ENCODE peak calls at places on chromosome X, in nine cellular contexts. R is GM12865, Z is body of pancreas, M is astrocyte of the spinal cord, V is B cell, L is A549, X is AG09319, H is lower leg skin, D is endothelial cell. A is an unnamed sample.

GRCh38 chrX:151177141-151178027 is 1.0 kb downstream of the GPR50 start:
- DNase-seq in R (no peak), Z (no peak), M (no peak), V (no peak), L (no peak), X (no peak), H (no peak), D (peak; percentile 37), A (peak; percentile 84)

GRCh38 chrX:68669094-68669830 is 21.8 kb downstream of the STARD8 start:
- DNase-seq in R (no peak), Z (no peak), M (peak; percentile 53), V (no peak), L (no peak), X (no peak), H (no peak), D (no peak), A (no peak)

GRCh38 chrX:79117078-79117477 is 27.4 kb upstream of the GPR174 start:
- DNase-seq in R (peak; percentile 41), Z (no peak), M (no peak), V (no peak), L (no peak), X (no peak), H (no peak), D (no peak), A (no peak)

GRCh38 chrX:50614460-50614859 is 143.8 kb upstream of the DGKK start:
- DNase-seq in R (no peak), Z (no peak), M (no peak), V (no peak), L (no peak), X (no peak), H (no peak), D (no peak), A (no peak)

GRCh38 chrX:153887385-153887784 is 1.4 kb upstream of the L1CAM start:
- DNase-seq in R (no peak), Z (no peak), M (no peak), V (no peak), L (no peak), X (no peak), H (no peak), D (no peak), A (no peak)

GRCh38 chrX:13223868-13224555 is 95.8 kb downstream of the ATXN3L start:
- DNase-seq in R (no peak), Z (peak; percentile 25), M (peak; percentile 90), V (no peak), L (peak; percentile 64), X (peak; percentile 15), H (no peak), D (no peak), A (no peak)

GRCh38 chrX:13386092-13386491 is 66.2 kb upstream of the ATXN3L start:
- DNase-seq in R (no peak), Z (no peak), M (no peak), V (no peak), L (no peak), X (no peak), H (no peak), D (no peak), A (no peak)

GRCh38 chrX:84712621-84713020 is 210.4 kb upstream of the HDX start:
- DNase-seq in R (no peak), Z (no peak), M (no peak), V (no peak), L (no peak), X (no peak), H (no peak), D (no peak), A (no peak)

GRCh38 chrX:85004255-85004654 is 578 bp downstream of the APOOL start:
- DNase-seq in R (no peak), Z (no peak), M (peak; percentile 23), V (no peak), L (no peak), X (no peak), H (no peak), D (no peak), A (no peak)

GRCh38 chrX:9291666-9292065 is 173.2 kb upstream of the TBL1X start:
- DNase-seq in R (no peak), Z (no peak), M (no peak), V (no peak), L (no peak), X (no peak), H (no peak), D (peak; percentile 3), A (no peak)

GRCh38 chrX:68936608-68937007 is 107.8 kb downstream of the EFNB1 start:
- DNase-seq in R (no peak), Z (no peak), M (peak; percentile 78), V (no peak), L (no peak), X (no peak), H (peak; percentile 62), D (no peak), A (no peak)

GRCh38 chrX:54271661-54272060 is 86.2 kb downstream of the WNK3 start:
- DNase-seq in R (no peak), Z (no peak), M (no peak), V (no peak), L (no peak), X (no peak), H (no peak), D (no peak), A (no peak)

GRCh38 chrX:46994096-46994495 is 81.9 kb downstream of the JADE3 start:
- DNase-seq in R (no peak), Z (no peak), M (no peak), V (no peak), L (no peak), X (no peak), H (no peak), D (no peak), A (no peak)

DNA sequence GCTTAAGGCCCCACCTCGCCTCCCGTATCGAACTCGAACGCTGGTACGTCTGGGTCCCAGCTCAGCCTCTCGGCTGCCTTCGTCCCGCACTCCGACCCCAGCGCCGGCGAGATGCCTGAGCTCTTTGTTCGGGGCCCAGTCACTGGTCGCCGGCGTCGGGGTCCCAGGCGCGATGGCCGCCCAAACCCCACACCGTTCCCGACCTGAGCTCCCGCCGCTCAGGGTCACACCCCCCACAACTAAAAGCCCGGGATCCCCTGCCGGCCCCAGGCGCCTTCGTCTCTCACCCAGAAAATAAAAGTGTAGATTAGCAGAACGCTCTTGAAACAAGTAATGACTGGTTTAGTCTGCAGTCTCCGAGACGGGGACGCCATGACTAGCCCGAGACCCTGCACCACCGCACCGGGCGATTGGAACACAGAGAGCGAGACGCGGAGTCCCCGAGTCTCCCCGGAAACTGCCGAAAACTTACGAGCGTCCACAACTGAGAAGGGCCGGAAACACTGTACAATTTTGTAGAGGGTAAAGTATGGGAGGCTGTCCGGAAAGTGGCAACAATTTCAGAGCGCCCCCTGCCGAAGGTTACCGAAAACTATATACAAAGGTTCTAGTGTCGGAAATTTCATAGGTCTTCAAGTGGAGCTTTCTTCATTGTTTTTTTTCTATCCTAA is at the start of gene TSPAN6:
- DNase-seq in R (peak; percentile 53), Z (peak; percentile 82), M (peak; percentile 89), V (peak; percentile 67), L (peak; percentile 87), X (peak; percentile 58), H (peak; percentile 93), D (peak; percentile 73), A (peak; percentile 93)
- TF ChIP-seq CTCF in R (no peak), Z (peak; percentile 58), M (peak; percentile 53), V (peak; percentile 54), L (peak; percentile 69), X (peak; percentile 50), H (no peak), D (peak; percentile 51), A (peak; percentile 66)

GRCh38 chrX:119222932-119223331 is 13.2 kb upstream of the PGRMC1 start:
- DNase-seq in R (no peak), Z (no peak), M (no peak), V (no peak), L (no peak), X (no peak), H (no peak), D (no peak), A (no peak)

GRCh38 chrX:119223784-119224183 is 12.3 kb upstream of the PGRMC1 start:
- DNase-seq in R (no peak), Z (no peak), M (no peak), V (no peak), L (no peak), X (no peak), H (no peak), D (no peak), A (no peak)

GRCh38 chrX:119218198-119218597 is 17.9 kb upstream of the PGRMC1 start:
- DNase-seq in R (no peak), Z (no peak), M (no peak), V (no peak), L (no peak), X (no peak), H (no peak), D (no peak), A (no peak)
- TF ChIP-seq CTCF in R (peak; percentile 14), Z (peak; percentile 46), M (peak; percentile 46), V (peak; percentile 31), L (peak; percentile 62), X (peak; percentile 51), H (no peak), D (no peak), A (peak; percentile 56)

GRCh38 chrX:105209406-105209805 is 11.1 kb downstream of the TEX13A start:
- DNase-seq in R (no peak), Z (no peak), M (no peak), V (no peak), L (no peak), X (no peak), H (no peak), D (no peak), A (no peak)

GRCh38 chrX:105211051-105211575 is 9.4 kb downstream of the TEX13A start:
- DNase-seq in R (no peak), Z (no peak), M (no peak), V (no peak), L (no peak), X (no peak), H (no peak), D (no peak), A (no peak)

DNA sequence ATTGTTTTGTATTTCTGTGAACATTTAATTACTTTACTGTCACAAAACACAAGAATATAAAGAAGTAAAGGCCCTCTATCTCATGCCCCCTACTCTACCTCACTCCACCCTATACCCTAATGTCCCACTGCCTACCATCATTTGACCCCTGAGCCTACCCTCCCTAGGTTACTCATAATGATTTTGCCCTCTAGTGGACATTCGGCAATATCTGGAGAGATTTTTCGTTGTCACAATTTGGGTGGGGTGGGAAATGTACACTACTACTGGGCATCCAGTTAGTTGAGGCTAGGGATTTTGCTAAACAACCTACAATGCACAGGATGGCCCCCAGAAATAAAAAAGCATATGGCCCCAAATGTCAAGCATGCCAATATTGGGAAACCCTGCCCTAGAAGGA is 10.2 kb downstream of the TEX13A start:
- DNase-seq in R (no peak), Z (no peak), M (no peak), V (no peak), L (no peak), X (no peak), H (no peak), D (no peak), A (no peak)
- TF ChIP-seq CTCF in R (no peak), Z (no peak), M (no peak), V (no peak), L (no peak), X (no peak), H (no peak), D (no peak), A (no peak)

DNA sequence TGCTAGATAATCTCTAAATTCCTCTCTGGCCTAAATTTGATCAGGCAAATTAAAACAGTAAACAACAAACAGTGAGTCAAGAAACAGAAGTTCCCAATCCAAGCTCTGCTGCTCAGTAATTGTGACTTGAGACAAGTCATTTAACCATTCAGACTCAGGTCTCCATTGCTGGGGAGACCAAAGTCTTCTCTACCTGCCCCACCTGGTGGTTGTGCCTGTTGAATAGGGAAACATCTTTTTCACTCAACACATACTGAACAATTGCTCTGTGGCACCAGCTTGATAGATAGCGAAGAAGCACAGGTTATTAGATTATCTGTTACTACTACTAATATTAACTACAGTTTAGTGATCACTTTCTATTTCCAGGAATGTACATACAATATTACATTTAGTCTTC is 112.1 kb upstream of the EOLA2 start:
- DNase-seq in R (peak; percentile 0), Z (no peak), M (no peak), V (no peak), L (no peak), X (no peak), H (no peak), D (no peak), A (no peak)
- TF ChIP-seq CTCF in R (no peak), Z (no peak), M (no peak), V (no peak), L (no peak), X (no peak), H (no peak), D (no peak), A (no peak)

A was measured in osteocyte.